ENCODE peak calls at places on chromosomes 13 and 19, in ten cellular contexts. M is lung; F is CD8-positive, alpha-beta T cell; O is NT2/D1; B is tibial artery; K is GM23248; G is psoas muscle; Q is transverse colon; D is CD4-positive, alpha-beta memory T cell; C is GM23338. T is an unnamed sample. For H3K4me1, H3K27me3 and H3K36me3, the result is how much of the 10 kb centered on the place peaks cover.

GRCh38 chr13:41268764-41269163 is 5.4 kb upstream of the MTRF1 start:
- DNase-seq in B (no peak), O (peak), K (peak), M (no peak), G (no peak), F (no peak), Q (no peak), D (no peak), C (peak), T (no peak)

GRCh38 chr19:54391589-54392061 is 23.6 kb upstream of the TTYH1 start:
- DNase-seq in O (peak), C (peak), B (no peak), D (no peak), K (no peak), G (no peak), Q (no peak), F (no peak), M (no peak), T (no peak)

GRCh38 chr13:82803341-82803740 is 1078.9 kb downstream of the SLITRK1 start:
- DNase-seq in C (no peak), M (no peak), Q (no peak), K (peak), F (no peak), G (no peak), B (no peak), O (no peak), D (no peak), T (peak)

GRCh38 chr19:46495789-46496099 is at the start of gene PNMA8B:
- DNase-seq in F (no peak), M (no peak), Q (no peak), G (peak), C (peak), K (peak), D (no peak), O (peak), B (peak), T (no peak)

GRCh38 chr13:62702502-62702901 is 1286.9 kb upstream of the PCDH20 start:
- DNase-seq in B (no peak), O (no peak), Q (no peak), F (no peak), K (no peak), G (no peak), M (no peak), C (no peak), D (no peak), T (no peak)

GRCh38 chr13:101303512-101303911 is 112.8 kb downstream of the NALCN start:
- DNase-seq in D (no peak), Q (no peak), M (no peak), C (no peak), O (no peak), K (peak), F (no peak), G (no peak), B (no peak), T (no peak)

GRCh38 chr13:38872693-38873092 is 117.9 kb downstream of the STOML3 start:
- DNase-seq in B (no peak), Q (peak), D (peak), C (peak), O (peak), K (peak), F (no peak), G (peak), M (no peak), T (peak)

GRCh38 chr13:42760949-42761348 is 20.4 kb upstream of the FAM216B start:
- DNase-seq in C (no peak), Q (no peak), M (no peak), K (no peak), D (no peak), O (no peak), G (no peak), B (no peak), F (no peak), T (no peak)

GRCh38 chr19:30529876-30530275 is 157.7 kb downstream of the ZNF536 start:
- DNase-seq in C (no peak), F (no peak), B (no peak), Q (no peak), G (no peak), K (no peak), D (no peak), O (no peak), M (no peak), T (no peak)

GRCh38 chr19:11504502-11505031 is 1.1 kb downstream of the ZNF653 start:
- DNase-seq in C (no peak), K (no peak), D (no peak), B (no peak), Q (no peak), M (no peak), G (no peak), O (no peak), F (no peak), T (no peak)

GRCh38 chr13:81171065-81171647 is 830.2 kb upstream of the SPRY2 start:
- DNase-seq in B (no peak), D (no peak), K (peak), Q (no peak), C (peak), F (no peak), O (peak), G (no peak), M (no peak), T (no peak)

GRCh38 chr19:12774588-12775555 is at the start of gene HOOK2:
- DNase-seq in G (no peak), F (no peak), O (no peak), C (peak), Q (peak), D (no peak), M (peak), K (no peak), B (peak), T (no peak)

GRCh38 chr13:94073006-94073744 is 406.3 kb downstream of the DCT start:
- DNase-seq in F (no peak), G (no peak), Q (no peak), D (no peak), C (peak), M (no peak), O (no peak), K (peak), B (no peak), T (no peak)

GRCh38 chr19:47158879-47159509 is 28.4 kb downstream of the SAE1 start:
- DNase-seq in B (no peak), Q (no peak), G (no peak), D (peak), F (no peak), O (no peak), C (no peak), K (peak), M (no peak), T (no peak)

GRCh38 chr13:52695856-52696255 is 43.2 kb downstream of the SUGT1 start:
- DNase-seq in M (no peak), F (no peak), D (no peak), C (no peak), G (no peak), O (no peak), B (no peak), K (peak), Q (no peak), T (no peak)

GRCh38 chr19:51327066-51327985 is 14.6 kb downstream of the VSIG10L start:
- DNase-seq in B (no peak), K (peak), O (peak), C (peak), D (peak), G (peak), F (no peak), M (no peak), Q (peak), T (peak)

GRCh38 chr19:21143846-21144245 is 2.0 kb downstream of the ZNF431 start:
- DNase-seq in K (peak), G (no peak), O (no peak), C (no peak), M (no peak), D (no peak), F (no peak), B (no peak), Q (no peak), T (no peak)

GRCh38 chr13:99199541-99200432 is 867 bp upstream of the UBAC2 start:
- DNase-seq in D (no peak), Q (no peak), F (no peak), C (no peak), M (no peak), G (no peak), K (peak), B (peak), O (no peak), T (no peak)

GRCh38 chr13:102355251-102355650 is 46.6 kb downstream of the FGF14 start:
- DNase-seq in C (no peak), O (no peak), Q (no peak), M (no peak), F (no peak), B (no peak), G (no peak), K (no peak), D (no peak), T (no peak)

GRCh38 chr19:45130888-45131615 is 29.7 kb downstream of the NKPD1 start:
- DNase-seq in B (no peak), O (no peak), F (no peak), C (no peak), M (no peak), Q (no peak), D (no peak), K (peak), G (no peak), T (no peak)

GRCh38 chr19:30209617-30210600 is 162.3 kb upstream of the ZNF536 start:
- DNase-seq in C (no peak), O (no peak), F (no peak), G (no peak), K (no peak), M (no peak), D (no peak), Q (no peak), B (no peak), T (no peak)

GRCh38 chr19:47157455-47158321 is 27.1 kb downstream of the SAE1 start:
- DNase-seq in C (peak), K (peak), O (peak), F (no peak), D (peak), M (peak), G (peak), Q (peak), B (no peak), T (peak)

GRCh38 chr13:60787083-60787482 is 390.1 kb downstream of the TDRD3 start:
- DNase-seq in G (no peak), Q (no peak), B (no peak), M (no peak), O (no peak), D (no peak), F (no peak), C (peak), K (no peak), T (no peak)

GRCh38 chr19:27793128-27793643 is 1419.8 kb downstream of the UQCRFS1 start:
- DNase-seq in B (peak), C (peak), D (peak), G (peak), F (peak), Q (peak), O (peak), M (peak), K (peak), T (peak)

GRCh38 chr13:105918842-105919741 is 616.4 kb downstream of the EFNB2 start:
- DNase-seq in O (peak), Q (peak), B (no peak), D (no peak), M (no peak), K (peak), G (no peak), F (no peak), C (peak), T (peak)

GRCh38 chr19:991174-991931 is 7.2 kb downstream of the WDR18 start:
- DNase-seq in D (peak), F (peak), K (peak), B (no peak), M (no peak), G (peak), C (peak), Q (peak), O (no peak), T (peak)

GRCh38 chr19:28943651-28944050 is 269.3 kb downstream of the UQCRFS1 start:
- DNase-seq in D (no peak), B (no peak), G (no peak), F (no peak), O (no peak), C (peak), M (no peak), K (no peak), Q (no peak), T (no peak)

GRCh38 chr13:95485518-95486144 is 66.9 kb upstream of the CLDN10 start:
- DNase-seq in K (no peak), D (no peak), G (no peak), B (no peak), O (no peak), C (no peak), M (no peak), F (no peak), Q (no peak), T (no peak)

GRCh38 chr19:52991021-52991420 is 22.7 kb upstream of the ERVV-1 start:
- DNase-seq in G (no peak), O (no peak), D (no peak), C (no peak), F (no peak), M (no peak), K (no peak), Q (no peak), B (no peak), T (no peak)

GRCh38 chr19:15291666-15292065 is 40.7 kb downstream of the BRD4 start:
- DNase-seq in D (no peak), M (no peak), B (no peak), C (no peak), G (no peak), O (no peak), K (peak), F (no peak), Q (no peak), T (no peak)
- H3K4me1 ChIP-seq in D (half or more), M (under half), B (half or more), C (half or more), G (half or more), O (under half), K (half or more), F (half or more), Q (half or more), T (under half)

DNA sequence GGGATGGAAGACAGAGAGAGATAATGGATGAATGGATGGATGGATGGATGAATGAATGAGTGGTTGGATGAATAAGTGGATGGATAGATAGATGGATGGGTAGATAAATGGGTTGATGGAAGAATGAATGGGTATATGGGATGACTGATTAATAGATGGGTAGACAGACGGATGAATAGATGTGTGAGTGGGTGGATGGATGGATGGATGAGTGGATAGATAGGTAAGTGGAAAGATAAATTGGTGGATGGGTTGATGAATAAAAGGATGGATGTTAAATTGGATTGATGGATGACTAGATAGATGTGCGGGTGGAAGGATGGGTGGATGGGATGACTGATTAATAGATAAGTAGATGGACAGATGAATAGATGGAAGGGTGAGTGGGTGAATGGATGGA is 1.4 kb downstream of the CASP14 start:
- DNase-seq in B (no peak), O (no peak), C (no peak), D (no peak), K (no peak), M (no peak), F (no peak), Q (no peak), G (no peak), T (no peak)
- H3K27me3 ChIP-seq in B (under half), O (under half), C (under half), D (under half), K (under half), M (under half), F (under half), Q (under half), G (under half), T (under half)

GRCh38 chr19:3958836-3959765 is 11.8 kb downstream of the DAPK3 start:
- DNase-seq in K (no peak), G (no peak), C (no peak), Q (no peak), M (no peak), O (no peak), F (no peak), B (no peak), D (no peak), T (no peak)
- H3K36me3 ChIP-seq in K (under half), G (under half), C (under half), Q (under half), M (under half), O (half or more), F (under half), B (half or more), D (under half), T (half or more)

DNA sequence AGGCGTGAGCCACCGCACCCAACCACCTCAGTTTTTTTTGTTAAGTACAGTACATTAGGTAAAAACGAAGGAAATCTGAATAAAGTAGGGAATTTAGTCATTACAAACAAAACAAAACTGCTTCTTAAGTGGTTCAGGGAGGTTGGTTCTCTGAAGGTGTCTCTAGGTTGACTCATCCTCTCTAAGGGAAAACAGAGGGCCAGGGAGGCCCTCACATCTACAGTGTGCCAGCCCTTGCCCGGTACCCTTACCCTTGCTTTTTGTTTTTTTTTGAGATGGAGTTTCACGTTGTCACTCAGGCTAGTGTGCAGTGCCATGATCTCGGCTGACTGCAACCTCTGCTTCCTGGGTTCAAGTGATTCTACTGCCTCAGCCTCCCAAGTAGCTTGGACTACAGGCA is 17.2 kb upstream of the JUND start:
- DNase-seq in Q (no peak), F (no peak), B (no peak), O (no peak), M (no peak), C (no peak), D (no peak), K (peak), G (no peak), T (no peak)
- H3K4me1 ChIP-seq in Q (under half), F (under half), B (under half), O (under half), M (under half), C (under half), D (under half), K (under half), G (under half), T (under half)

DNA sequence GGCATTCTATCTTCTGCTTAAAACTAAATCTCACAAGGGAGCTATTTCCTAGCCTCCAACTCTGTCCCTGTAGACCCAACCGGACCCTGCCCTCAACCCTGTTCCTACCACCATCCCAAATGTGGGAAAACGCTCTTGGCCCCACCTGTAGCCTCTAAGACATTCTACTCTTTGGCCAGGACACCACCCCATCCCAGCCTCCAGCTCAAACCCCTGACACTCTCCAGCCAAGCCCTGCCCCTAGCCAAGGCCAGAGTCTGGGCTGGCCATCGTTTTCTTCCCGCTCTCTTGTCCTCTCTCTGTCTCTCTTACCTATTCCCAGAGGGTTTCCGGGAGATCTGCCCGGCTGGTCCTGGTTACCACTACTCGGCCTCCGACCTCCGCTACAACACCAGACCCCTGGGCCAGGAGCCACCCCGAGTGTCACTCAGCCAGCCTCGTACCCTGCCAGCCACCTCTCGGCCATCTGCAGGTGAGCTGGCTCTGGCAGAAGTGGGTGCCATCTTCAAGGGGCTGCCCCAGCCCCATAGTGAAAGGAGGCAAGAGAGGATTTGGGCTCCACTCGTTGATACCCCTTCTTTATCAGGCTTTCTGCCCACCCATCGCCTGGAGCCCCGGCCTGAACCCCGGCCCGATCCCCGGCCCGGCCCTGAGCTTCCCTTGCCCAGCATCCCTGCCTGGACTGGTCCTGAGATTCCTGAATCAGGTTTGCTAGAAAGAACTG is 6.9 kb downstream of the LTBP4 start:
- DNase-seq in D (no peak), C (no peak), G (no peak), Q (no peak), B (no peak), M (no peak), K (no peak), O (no peak), F (no peak), T (no peak)
- H3K27me3 ChIP-seq in D (under half), C (half or more), G (under half), Q (under half), B (under half), M (under half), K (under half), O (half or more), F (under half), T (under half)

GRCh38 chr19:2173841-2174577 is 10.3 kb downstream of the DOT1L start:
- DNase-seq in Q (no peak), G (no peak), M (no peak), D (no peak), C (no peak), F (no peak), B (no peak), O (no peak), K (no peak), T (no peak)
- H3K36me3 ChIP-seq in Q (under half), G (under half), M (under half), D (under half), C (under half), F (under half), B (under half), O (under half), K (under half), T (under half)

GRCh38 chr19:49497047-49497789 is 984 bp downstream of the RPS11 start:
- DNase-seq in M (peak), C (peak), F (peak), Q (peak), O (no peak), D (peak), G (peak), B (no peak), K (peak), T (peak)

GRCh38 chr19:49496574-49497008 is 357 bp downstream of the RPS11 start:
- DNase-seq in K (peak), Q (no peak), M (no peak), G (no peak), B (no peak), O (no peak), C (no peak), F (no peak), D (no peak), T (no peak)

GRCh38 chr19:49497790-49498106 is 1.5 kb downstream of the RPS11 start:
- DNase-seq in O (no peak), C (no peak), G (no peak), B (no peak), M (no peak), Q (no peak), K (no peak), D (no peak), F (no peak), T (no peak)

GRCh38 chr19:49499030-49499670 is 2.9 kb downstream of the RPS11 start:
- DNase-seq in C (no peak), Q (no peak), O (no peak), M (no peak), D (no peak), F (no peak), G (no peak), K (no peak), B (no peak), T (no peak)

DNA sequence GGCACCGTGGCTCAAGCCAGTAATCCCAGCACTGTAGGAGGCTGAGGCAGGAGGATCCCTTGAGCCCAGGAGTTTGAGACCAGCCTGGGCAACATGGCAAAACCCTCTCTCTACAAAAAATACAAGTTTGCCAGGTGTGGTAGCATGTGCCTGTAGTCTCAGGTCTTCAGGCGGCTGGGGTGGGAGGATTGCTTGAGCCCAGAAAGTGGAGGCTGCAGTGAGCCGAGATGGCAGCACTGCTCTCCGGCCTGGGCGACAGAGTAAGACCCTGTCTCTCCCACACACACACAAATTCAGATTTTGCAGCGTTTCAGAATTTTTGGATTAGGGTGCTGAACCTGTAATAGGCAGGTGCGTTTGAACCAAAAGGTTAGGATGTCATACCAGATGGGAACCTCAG is 2.2 kb downstream of the RPS11 start:
- DNase-seq in B (no peak), C (no peak), O (no peak), M (no peak), F (no peak), D (no peak), K (no peak), G (no peak), Q (no peak), T (no peak)
- H3K4me1 ChIP-seq in B (under half), C (under half), O (under half), M (under half), F (half or more), D (half or more), K (under half), G (under half), Q (under half), T (under half)